ENCODE peak calls at places on chromosomes 16 and 17, in four cellular contexts. A is CD8-positive, alpha-beta T cell; J is ELF-1; U is thyroid gland. H is an unnamed sample.

GRCh38 chr17:27414271-27414670 is 42.0 kb upstream of the KSR1 start:
- DNase-seq in J (no peak), U (no peak), A (no peak), H (no peak)

GRCh38 chr16:57770361-57770760 is 31.9 kb downstream of the KIFC3 start:
- DNase-seq in U (no peak), J (no peak), A (no peak), H (no peak)

GRCh38 chr17:71203953-71204352 is 916.9 kb upstream of the SOX9 start:
- DNase-seq in A (no peak), J (no peak), U (no peak), H (no peak)

GRCh38 chr16:77359065-77359502 is 75.8 kb downstream of the ADAMTS18 start:
- DNase-seq in J (no peak), A (no peak), U (peak; percentile 67), H (no peak)

GRCh38 chr16:58451945-58452401 is 48.0 kb upstream of the NDRG4 start:
- DNase-seq in A (no peak), U (no peak), J (no peak), H (no peak)

GRCh38 chr16:11429823-11430222 is 84.6 kb downstream of the RMI2 start:
- DNase-seq in J (no peak), A (no peak), U (no peak), H (no peak)

GRCh38 chr16:88464447-88465318 is 11.6 kb downstream of the ZFPM1 start:
- DNase-seq in J (no peak), U (no peak), A (no peak), H (peak; percentile 79)

GRCh38 chr17:77445030-77445907 is 304.5 kb downstream of the SEC14L1 start:
- DNase-seq in J (no peak), U (no peak), A (peak; percentile 80), H (peak; percentile 86)

GRCh38 chr17:82495844-82496528 is 23.5 kb upstream of the FOXK2 start:
- DNase-seq in J (peak; percentile 67), A (no peak), U (no peak), H (no peak)

GRCh38 chr17:32970281-32970680 is 21.4 kb upstream of the SPACA3 start:
- DNase-seq in A (no peak), U (no peak), J (no peak), H (no peak)

GRCh38 chr17:17088104-17088485 is 45.8 kb downstream of the MPRIP start:
- DNase-seq in J (no peak), A (no peak), U (no peak), H (peak; percentile 32)

GRCh38 chr16:11530171-11530940 is 56.4 kb downstream of the LITAF start:
- DNase-seq in J (no peak), U (no peak), A (no peak), H (no peak)

GRCh38 chr17:1162116-1162855 is 17.5 kb downstream of the ABR start:
- DNase-seq in A (no peak), J (no peak), U (no peak), H (no peak)

GRCh38 chr16:4611337-4612023 is 3.2 kb downstream of the UBALD1 start:
- DNase-seq in J (no peak), U (no peak), A (no peak), H (no peak)

GRCh38 chr16:27315333-27316037 is 1.7 kb downstream of the IL4R start:
- DNase-seq in A (peak; percentile 48), J (peak; percentile 33), U (peak; percentile 21), H (peak; percentile 86)

GRCh38 chr17:33201255-33201654 is 91.8 kb downstream of the ASIC2 start:
- DNase-seq in J (no peak), U (no peak), A (no peak), H (no peak)

GRCh38 chr17:79504181-79504605 is 106.7 kb downstream of the RBFOX3 start:
- DNase-seq in U (no peak), J (peak; percentile 38), A (no peak), H (no peak)

GRCh38 chr17:78879679-78880186 is 23.3 kb downstream of the CEP295NL start:
- DNase-seq in U (peak; percentile 30), A (no peak), J (peak; percentile 65), H (peak; percentile 88)

GRCh38 chr17:30942311-30943079 is 20.8 kb downstream of the ADAP2 start:
- DNase-seq in U (no peak), J (no peak), A (no peak), H (no peak)

GRCh38 chr17:39591958-39592954 is 15.5 kb downstream of the NEUROD2 start:
- DNase-seq in A (no peak), U (peak; percentile 30), J (peak; percentile 66), H (no peak)

GRCh38 chr17:46013127-46013501 is 14.1 kb downstream of the STH start:
- DNase-seq in A (no peak), U (no peak), J (peak; percentile 23), H (no peak)

H was measured in right cardiac atrium.